ENCODE peak calls at places on chromosomes 6 and 20, in five cellular contexts. W, U, A, I and D are unnamed samples.

GRCh38 chr6:74715362-74716068 is 490.3 kb downstream of the COL12A1 start:
- DNase-seq in W (no peak), A (no peak), I (no peak), U (no peak), D (peak)

GRCh38 chr6:148118303-148118702 is 224.3 kb upstream of the SASH1 start:
- DNase-seq in U (no peak), I (no peak), W (no peak), A (no peak), D (peak)

GRCh38 chr6:148521586-148521985 is 178.9 kb downstream of the SASH1 start:
- DNase-seq in U (no peak), W (peak), A (no peak), I (no peak), D (no peak)

GRCh38 chr6:45504947-45505346 is 127.2 kb upstream of the SUPT3H start:
- DNase-seq in A (no peak), U (no peak), W (peak), I (peak), D (peak)

GRCh38 chr6:16286151-16286522 is 47.8 kb downstream of the GMPR start:
- DNase-seq in W (peak), I (peak), U (peak), A (no peak), D (no peak)

GRCh38 chr6:110233769-110234374 is 53.6 kb downstream of the CDC40 start:
- DNase-seq in I (no peak), A (no peak), U (no peak), W (peak), D (no peak)

GRCh38 chr6:149368065-149368464 is 32.0 kb upstream of the SUMO4 start:
- DNase-seq in U (no peak), A (no peak), I (no peak), W (no peak), D (no peak)

GRCh38 chr6:94510877-94511276 is 1066.5 kb upstream of the MANEA start:
- DNase-seq in I (no peak), W (no peak), U (no peak), A (peak), D (no peak)

GRCh38 chr6:47206626-47207025 is 103.1 kb downstream of the TNFRSF21 start:
- DNase-seq in U (no peak), I (no peak), W (no peak), A (no peak), D (no peak)

GRCh38 chr20:7883309-7883708 is 56.9 kb downstream of the HAO1 start:
- DNase-seq in I (no peak), W (no peak), U (no peak), A (no peak), D (no peak)

GRCh38 chr6:90938116-90938515 is 351.2 kb upstream of the MAP3K7 start:
- DNase-seq in U (no peak), A (no peak), W (no peak), I (no peak), D (no peak)

GRCh38 chr6:152723398-152723797 is 25.7 kb downstream of the MYCT1 start:
- DNase-seq in W (no peak), I (no peak), U (no peak), A (no peak), D (no peak)

GRCh38 chr20:33191484-33191883 is 23.5 kb downstream of the BPIFA2 start:
- DNase-seq in A (no peak), W (no peak), U (no peak), I (no peak), D (no peak)

GRCh38 chr6:132198896-132199295 is 202.4 kb downstream of the MOXD1 start:
- DNase-seq in W (no peak), U (no peak), A (no peak), I (no peak), D (no peak)

GRCh38 chr6:45199554-45199953 is 128.6 kb upstream of the RUNX2 start:
- DNase-seq in A (no peak), U (no peak), I (no peak), W (no peak), D (no peak)

GRCh38 chr6:20205722-20206154 is 6.5 kb downstream of the MBOAT1 start:
- DNase-seq in A (no peak), W (no peak), U (no peak), I (no peak), D (no peak)

GRCh38 chr20:57197352-57198198 is 68.9 kb downstream of the BMP7 start:
- DNase-seq in W (no peak), I (no peak), A (no peak), U (no peak), D (no peak)

GRCh38 chr20:401682-402495 is 6.2 kb upstream of the RBCK1 start:
- DNase-seq in W (no peak), U (no peak), I (no peak), A (no peak), D (no peak)

GRCh38 chr6:160042788-160043301 is 74.0 kb downstream of the IGF2R start:
- DNase-seq in A (no peak), U (no peak), W (peak), I (no peak), D (no peak)

GRCh38 chr6:13700232-13700631 is 11.4 kb downstream of the RANBP9 start:
- DNase-seq in W (no peak), A (no peak), U (no peak), I (no peak), D (no peak)

GRCh38 chr6:105178110-105178509 is 1.7 kb downstream of the POPDC3 start:
- DNase-seq in U (no peak), I (no peak), W (peak), A (no peak), D (no peak)

GRCh38 chr6:84546427-84546914 is 217.9 kb downstream of the TBX18 start:
- DNase-seq in A (no peak), I (no peak), W (no peak), U (no peak), D (no peak)

GRCh38 chr6:50007821-50008220 is 14.0 kb downstream of the DEFB110 start:
- DNase-seq in W (no peak), I (no peak), A (no peak), U (no peak), D (no peak)

GRCh38 chr6:157244175-157244574 is 79.1 kb downstream of the TMEM242 start:
- DNase-seq in W (peak), I (no peak), A (no peak), U (no peak), D (no peak)

GRCh38 chr6:125986956-125987617 is 747 bp downstream of the TRMT11 start:
- DNase-seq in I (no peak), W (no peak), A (no peak), U (no peak), D (peak)

GRCh38 chr6:153698637-153699036 is 340.4 kb upstream of the OPRM1 start:
- DNase-seq in A (no peak), W (no peak), U (no peak), I (no peak), D (no peak)

GRCh38 chr20:50932881-50933280 is 1.6 kb upstream of the ADNP start:
- DNase-seq in I (no peak), W (no peak), A (no peak), U (no peak), D (no peak)

GRCh38 chr20:54525906-54526596 is 50.7 kb downstream of the DOK5 start:
- DNase-seq in I (no peak), A (no peak), U (no peak), W (no peak), D (no peak)

GRCh38 chr6:88368071-88368787 is 202.1 kb upstream of the CNR1 start:
- DNase-seq in W (no peak), U (no peak), I (no peak), A (no peak), D (no peak)

GRCh38 chr6:294656-295565 is 2.6 kb downstream of the DUSP22 start:
- DNase-seq in I (no peak), W (no peak), U (no peak), A (no peak), D (no peak)